ENCODE peak calls at places on chromosome 16, in seven cellular contexts. D is stomach; Q is GM23338; U is stimulated activated CD8-positive, alpha-beta memory T cell treated with anti-CD3 and anti-CD28 coated beads, Interleukin-2, amount 100 ng/mL, for 1 hour; G is NCI-H524; W is DMS153; E is kidney tubule cell. L is an unnamed sample.

GRCh38 chr16:49822649-49823370 is 33.1 kb downstream of the ZNF423 start:
- DNase-seq in D (no peak), Q (no peak), U (no peak), G (peak; percentile 37), W (no peak), E (no peak), L (no peak)

GRCh38 chr16:79217375-79218011 is 383.0 kb downstream of the MAF start:
- DNase-seq in D (no peak), Q (no peak), U (no peak), G (no peak), W (no peak), E (peak; percentile 14), L (no peak)

GRCh38 chr16:81651758-81652718 is 127.1 kb upstream of the PLCG2 start:
- DNase-seq in D (no peak), Q (no peak), U (no peak), G (peak; percentile 78), W (no peak), E (no peak), L (peak; percentile 85)

GRCh38 chr16:56558024-56558747 is 6.7 kb upstream of the MT4 start:
- DNase-seq in D (no peak), Q (no peak), U (no peak), G (peak; percentile 62), W (peak; percentile 3), E (peak; percentile 83), L (no peak)

GRCh38 chr16:67326472-67327309 is at the start of the genes KCTD19 and LRRC36:
- DNase-seq in D (peak; percentile 78), Q (peak; percentile 96), U (peak; percentile 39), G (peak; percentile 88), W (peak; percentile 42), E (peak; percentile 74), L (peak; percentile 95)

GRCh38 chr16:85172465-85173071 is 60.3 kb upstream of the CIBAR2 start:
- DNase-seq in D (no peak), Q (peak; percentile 78), U (no peak), G (peak; percentile 92), W (peak; percentile 66), E (peak; percentile 45), L (peak; percentile 69)

GRCh38 chr16:27328937-27329336 is 15.2 kb downstream of the IL4R start:
- DNase-seq in D (no peak), Q (no peak), U (no peak), G (no peak), W (no peak), E (no peak), L (no peak)

GRCh38 chr16:75130150-75130771 is 13.7 kb upstream of the LDHD start:
- DNase-seq in D (no peak), Q (peak; percentile 58), U (no peak), G (peak; percentile 11), W (no peak), E (no peak), L (no peak)

GRCh38 chr16:2278956-2279800 is 11.3 kb upstream of the RNPS1 start:
- DNase-seq in D (no peak), Q (no peak), U (no peak), G (peak; percentile 97), W (no peak), E (no peak), L (no peak)

GRCh38 chr16:75555213-75555706 is 792 bp downstream of the TMEM231 start:
- DNase-seq in D (peak; percentile 67), Q (peak; percentile 98), U (no peak), G (peak; percentile 93), W (peak; percentile 84), E (peak; percentile 88), L (peak; percentile 93)

GRCh38 chr16:30921748-30922419 is 1.5 kb upstream of the FBXL19 start:
- DNase-seq in D (peak; percentile 90), Q (peak; percentile 99), U (peak; percentile 78), G (peak; percentile 95), W (peak; percentile 76), E (peak; percentile 84), L (peak; percentile 88)

GRCh38 chr16:100989-101388 is 23.0 kb downstream of the MPG start:
- DNase-seq in D (no peak), Q (no peak), U (no peak), G (no peak), W (no peak), E (no peak), L (no peak)

GRCh38 chr16:12906271-12906670 is 4.9 kb downstream of the SHISA9 start:
- DNase-seq in D (no peak), Q (no peak), U (no peak), G (no peak), W (no peak), E (peak; percentile 12), L (no peak)

GRCh38 chr16:74252329-74252728 is 44.3 kb upstream of the PSMD7 start:
- DNase-seq in D (no peak), Q (no peak), U (no peak), G (no peak), W (no peak), E (no peak), L (no peak)

GRCh38 chr16:57091990-57092785 is at the start of gene CPNE2:
- DNase-seq in D (peak; percentile 59), Q (peak; percentile 55), U (no peak), G (peak; percentile 53), W (peak; percentile 12), E (peak; percentile 64), L (peak; percentile 72)

GRCh38 chr16:31456988-31457360 is 2.3 kb upstream of the ARMC5 start:
- DNase-seq in D (no peak), Q (no peak), U (no peak), G (no peak), W (no peak), E (no peak), L (no peak)

GRCh38 chr16:86396918-86397317 is 113.4 kb upstream of the FOXF1 start:
- DNase-seq in D (no peak), Q (no peak), U (no peak), G (no peak), W (no peak), E (peak; percentile 47), L (no peak)

GRCh38 chr16:11405331-11406176 is 60.3 kb downstream of the RMI2 start:
- DNase-seq in D (peak; percentile 48), Q (peak; percentile 87), U (no peak), G (peak; percentile 66), W (no peak), E (peak; percentile 31), L (peak; percentile 65)

GRCh38 chr16:15775663-15776304 is 81.0 kb downstream of the MYH11 start:
- DNase-seq in D (no peak), Q (no peak), U (no peak), G (no peak), W (no peak), E (no peak), L (no peak)

GRCh38 chr16:27470567-27471431 is 68.8 kb downstream of the IL21R start:
- DNase-seq in D (no peak), Q (no peak), U (no peak), G (no peak), W (no peak), E (peak; percentile 43), L (peak; percentile 47)

GRCh38 chr16:53034306-53034705 is 18.4 kb downstream of the CHD9NB start:
- DNase-seq in D (no peak), Q (no peak), U (no peak), G (no peak), W (no peak), E (no peak), L (no peak)

GRCh38 chr16:85557083-85557975 is 55.8 kb upstream of the GSE1 start:
- DNase-seq in D (no peak), Q (peak; percentile 48), U (no peak), G (peak; percentile 69), W (no peak), E (peak; percentile 55), L (peak; percentile 71)

GRCh38 chr16:22191966-22192260 is 14.2 kb upstream of the EEF2K start:
- DNase-seq in D (no peak), Q (no peak), U (no peak), G (no peak), W (no peak), E (peak; percentile 28), L (no peak)

GRCh38 chr16:68287276-68288251 is 23.2 kb downstream of the SLC7A6OS start:
- DNase-seq in D (no peak), Q (no peak), U (no peak), G (no peak), W (no peak), E (peak; percentile 82), L (no peak)

GRCh38 chr16:87445486-87445885 is 47.3 kb downstream of the ZCCHC14 start:
- DNase-seq in D (no peak), Q (no peak), U (no peak), G (no peak), W (no peak), E (no peak), L (no peak)

GRCh38 chr16:86732621-86733297 is 154.4 kb downstream of the FOXL1 start:
- DNase-seq in D (no peak), Q (peak; percentile 79), U (no peak), G (no peak), W (no peak), E (no peak), L (no peak)

GRCh38 chr16:17451835-17452234 is 18.9 kb downstream of the XYLT1 start:
- DNase-seq in D (no peak), Q (no peak), U (no peak), G (no peak), W (no peak), E (no peak), L (no peak)

GRCh38 chr16:85220125-85220839 is 108.0 kb upstream of the CIBAR2 start:
- DNase-seq in D (peak; percentile 84), Q (no peak), U (no peak), G (peak; percentile 99), W (peak; percentile 97), E (peak; percentile 45), L (no peak)

GRCh38 chr16:17414421-17414820 is 56.3 kb downstream of the XYLT1 start:
- DNase-seq in D (no peak), Q (no peak), U (no peak), G (no peak), W (no peak), E (no peak), L (no peak)

GRCh38 chr16:23729503-23730424 is 16.7 kb upstream of the ERN2 start:
- DNase-seq in D (peak; percentile 58), Q (peak; percentile 81), U (no peak), G (no peak), W (peak; percentile 19), E (peak; percentile 19), L (peak; percentile 74)

GRCh38 chr16:72999541-73000019 is 48.3 kb downstream of the ZFHX3 start:
- DNase-seq in D (no peak), Q (no peak), U (no peak), G (no peak), W (peak; percentile 18), E (no peak), L (no peak)

GRCh38 chr16:12609937-12610699 is 193.6 kb downstream of the CPPED1 start:
- DNase-seq in D (no peak), Q (no peak), U (no peak), G (no peak), W (no peak), E (peak; percentile 76), L (no peak)

GRCh38 chr16:76277099-76278030 is at the start of gene CNTNAP4:
- DNase-seq in D (no peak), Q (peak; percentile 58), U (no peak), G (peak; percentile 65), W (no peak), E (no peak), L (no peak)

GRCh38 chr16:86330906-86331305 is 179.4 kb upstream of the FOXF1 start:
- DNase-seq in D (no peak), Q (no peak), U (no peak), G (no peak), W (no peak), E (no peak), L (no peak)

GRCh38 chr16:58732545-58733247 is 1.4 kb downstream of the GOT2 start:
- DNase-seq in D (no peak), Q (peak; percentile 11), U (no peak), G (no peak), W (no peak), E (peak; percentile 62), L (no peak)